ENCODE peak calls at places on chromosomes 11 and 22, in four cellular contexts. J, P, Z and R are unnamed samples.

GRCh38 chr11:76267563-76267962 is 61.3 kb upstream of the WNT11 start:
- DNase-seq in J (no peak), P (no peak), Z (no peak), R (no peak)

GRCh38 chr11:68929135-68929534 is 25.4 kb downstream of the IGHMBP2 start:
- DNase-seq in Z (no peak), J (no peak), P (no peak), R (no peak)

GRCh38 chr11:65636810-65637557 is 917 bp upstream of the SIPA1 start:
- DNase-seq in J (no peak), P (no peak), Z (no peak), R (no peak)

GRCh38 chr11:117520966-117521365 is 193.3 kb downstream of the CEP164 start:
- DNase-seq in P (no peak), Z (no peak), J (no peak), R (no peak)

GRCh38 chr11:11976476-11977187 is 31.8 kb downstream of the DKK3 start:
- DNase-seq in Z (no peak), J (no peak), P (no peak), R (no peak)

GRCh38 chr11:123054301-123055065 is 7.5 kb downstream of the HSPA8 start:
- DNase-seq in J (peak; percentile 64), P (peak; percentile 71), Z (no peak), R (peak; percentile 23)

GRCh38 chr11:117230286-117230961 is 1.4 kb downstream of the PCSK7 start:
- DNase-seq in Z (no peak), J (no peak), P (no peak), R (no peak)

GRCh38 chr22:33062402-33062801 is 4.2 kb upstream of the SYN3 start:
- DNase-seq in P (no peak), Z (no peak), J (no peak), R (no peak)

GRCh38 chr11:128195057-128195751 is 392.2 kb downstream of the ETS1 start:
- DNase-seq in J (no peak), Z (no peak), P (no peak), R (no peak)

GRCh38 chr11:2794947-2795346 is 90.6 kb downstream of the CDKN1C start:
- DNase-seq in P (no peak), J (no peak), Z (no peak), R (peak; percentile 4)

GRCh38 chr22:23522642-23523251 is 57.3 kb downstream of the IGLL1 start:
- DNase-seq in P (peak; percentile 42), Z (no peak), J (no peak), R (peak; percentile 57)

GRCh38 chr11:94641167-94641761 is 74.1 kb downstream of the PIWIL4 start:
- DNase-seq in P (no peak), J (no peak), Z (no peak), R (no peak)

GRCh38 chr11:102436546-102436945 is 16.0 kb downstream of the TMEM123 start:
- DNase-seq in P (no peak), Z (no peak), J (no peak), R (no peak)

GRCh38 chr11:46181843-46182424 is 60.7 kb upstream of the PHF21A start:
- DNase-seq in P (no peak), J (no peak), Z (no peak), R (no peak)

GRCh38 chr11:17978553-17979287 is 34.1 kb downstream of the SERGEF start:
- DNase-seq in J (peak; percentile 39), P (peak; percentile 64), Z (peak; percentile 4), R (peak; percentile 66)

GRCh38 chr11:69800278-69800677 is 18.9 kb downstream of the FGF3 start:
- DNase-seq in P (no peak), Z (no peak), J (no peak), R (no peak)

GRCh38 chr11:123560001-123560400 is 94.4 kb downstream of the SCN3B start:
- DNase-seq in Z (no peak), P (no peak), J (no peak), R (no peak)

GRCh38 chr11:120134931-120135228 is 3.0 kb downstream of the TRIM29 start:
- DNase-seq in J (no peak), Z (no peak), P (no peak), R (no peak)

GRCh38 chr11:71222318-71223080 is 29.9 kb downstream of the SHANK2 start:
- DNase-seq in P (no peak), Z (no peak), J (no peak), R (no peak)

GRCh38 chr22:20086763-20087162 is 6.7 kb downstream of the DGCR8 start:
- DNase-seq in P (no peak), Z (no peak), J (no peak), R (no peak)

GRCh38 chr22:49297871-49298721 is 529.6 kb downstream of the BRD1 start:
- DNase-seq in P (no peak), Z (no peak), J (no peak), R (no peak)

GRCh38 chr11:10568486-10568941 is at the start of gene LYVE1:
- DNase-seq in Z (no peak), J (no peak), P (no peak), R (no peak)

GRCh38 chr11:71117311-71117710 is 135.1 kb downstream of the SHANK2 start:
- DNase-seq in Z (peak; percentile 21), P (no peak), J (no peak), R (no peak)

GRCh38 chr11:119700536-119701346 is 28.3 kb downstream of the NECTIN1 start:
- DNase-seq in Z (no peak), J (no peak), P (no peak), R (no peak)

GRCh38 chr22:19730662-19731360 is 7.5 kb downstream of the GP1BB start:
- DNase-seq in Z (peak; percentile 75), P (peak; percentile 89), J (peak; percentile 79), R (peak; percentile 81)

GRCh38 chr11:17633987-17634775 is 85.2 kb upstream of the MYOD1 start:
- DNase-seq in J (no peak), P (no peak), Z (no peak), R (peak; percentile 7)

GRCh38 chr22:30704978-30705377 is 10.3 kb downstream of the OSBP2 start:
- DNase-seq in P (no peak), J (no peak), Z (no peak), R (no peak)

GRCh38 chr11:85459304-85459703 is 167.8 kb downstream of the DLG2 start:
- DNase-seq in P (no peak), J (no peak), Z (no peak), R (no peak)

GRCh38 chr11:121873770-121874169 is 242.2 kb downstream of the BLID start:
- DNase-seq in Z (no peak), P (no peak), J (no peak), R (no peak)

GRCh38 chr11:23494981-23495380 is 634.7 kb upstream of the CCDC179 start:
- DNase-seq in P (no peak), J (no peak), Z (no peak), R (no peak)

GRCh38 chr11:88171982-88172381 is 3.3 kb downstream of the RAB38 start:
- DNase-seq in J (no peak), P (no peak), Z (no peak), R (no peak)

GRCh38 chr22:41524283-41524682 is 20.0 kb downstream of the POLR3H start:
- DNase-seq in J (no peak), Z (no peak), P (no peak), R (no peak)

GRCh38 chr11:95556342-95557151 is 233.0 kb downstream of the FAM76B start:
- DNase-seq in P (no peak), Z (no peak), J (peak; percentile 42), R (no peak)

GRCh38 chr11:102780491-102780918 is at the start of gene MMP10:
- DNase-seq in Z (no peak), J (peak; percentile 40), P (peak; percentile 37), R (no peak)

GRCh38 chr22:46777609-46777970 is 15.1 kb downstream of the TBC1D22A start:
- DNase-seq in Z (no peak), J (no peak), P (no peak), R (no peak)

GRCh38 chr22:23763579-23764331 is 965 bp downstream of the C22orf15 start:
- DNase-seq in P (no peak), J (no peak), Z (no peak), R (no peak)

GRCh38 chr11:76767659-76768058 is 15.5 kb upstream of the TSKU start:
- DNase-seq in P (no peak), Z (no peak), J (no peak), R (no peak)

GRCh38 chr11:73760066-73760679 is 701 bp downstream of the RAB6A start:
- DNase-seq in Z (no peak), J (no peak), P (peak; percentile 33), R (peak; percentile 43)